ENCODE peak calls at places on chromosome 20, in eight cellular contexts. C is ovary, L is tibial nerve, D is stomach, F is K562, N is body of pancreas, P is breast epithelium, Y is A549. Q is an unnamed sample.

GRCh38 chr20:49608752-49609670 is 41.1 kb upstream of the PTGIS start:
- DNase-seq in F (peak), Y (peak), L (no peak), N (peak), P (no peak), D (peak), C (peak), Q (peak)

GRCh38 chr20:57573176-57573575 is 12.3 kb downstream of the PCK1 start:
- DNase-seq in D (no peak), P (no peak), C (no peak), N (no peak), F (no peak), L (no peak), Y (no peak), Q (no peak)

GRCh38 chr20:17650816-17651760 is 31.0 kb downstream of the RRBP1 start:
- DNase-seq in D (no peak), F (no peak), N (no peak), Y (no peak), L (no peak), P (no peak), C (no peak), Q (no peak)

GRCh38 chr20:11777861-11778570 is 139.7 kb upstream of the BTBD3 start:
- DNase-seq in L (no peak), C (no peak), F (no peak), N (no peak), Y (no peak), P (no peak), D (no peak), Q (no peak)

GRCh38 chr20:5918856-5919633 is 31.3 kb downstream of the TRMT6 start:
- DNase-seq in P (no peak), N (no peak), D (no peak), Y (peak), F (no peak), C (no peak), L (no peak), Q (no peak)

GRCh38 chr20:62740286-62741141 is 31.9 kb downstream of the NTSR1 start:
- DNase-seq in F (peak), Y (peak), N (no peak), C (peak), D (peak), P (no peak), L (no peak), Q (no peak)

GRCh38 chr20:46357030-46357514 is 48.8 kb upstream of the CDH22 start:
- DNase-seq in F (no peak), L (no peak), N (peak), P (no peak), C (peak), D (peak), Y (no peak), Q (no peak)

GRCh38 chr20:40956503-40956902 is 72.1 kb upstream of the TOP1 start:
- DNase-seq in P (peak), C (no peak), N (no peak), D (peak), F (no peak), Y (no peak), L (no peak), Q (no peak)

GRCh38 chr20:53779822-53780221 is 186.2 kb upstream of the ZNF217 start:
- DNase-seq in L (no peak), Y (no peak), F (no peak), N (no peak), D (no peak), C (no peak), P (no peak), Q (no peak)

GRCh38 chr20:37880726-37881591 is 22.0 kb upstream of the VSTM2L start:
- DNase-seq in N (peak), L (no peak), F (peak), C (peak), P (no peak), D (peak), Y (no peak), Q (peak)

GRCh38 chr20:52972190-52972937 is at the start of gene TSHZ2:
- DNase-seq in N (peak), P (peak), C (peak), D (peak), Y (peak), F (no peak), L (no peak), Q (no peak)

GRCh38 chr20:20410678-20411077 is 42.8 kb downstream of the INSM1 start:
- DNase-seq in C (peak), D (peak), P (no peak), Y (no peak), F (peak), L (no peak), N (peak), Q (peak)

GRCh38 chr20:2230671-2231488 is 64.9 kb upstream of the TGM3 start:
- DNase-seq in D (no peak), Y (no peak), F (no peak), C (no peak), P (no peak), L (no peak), N (no peak), Q (no peak)

GRCh38 chr20:38317422-38317821 is 13.5 kb downstream of the BPI start:
- DNase-seq in L (no peak), P (no peak), Y (no peak), D (no peak), C (no peak), F (no peak), N (no peak), Q (no peak)

GRCh38 chr20:13147971-13148370 is 73.1 kb upstream of the ISM1 start:
- DNase-seq in F (no peak), C (no peak), L (no peak), Y (no peak), P (no peak), N (no peak), D (no peak), Q (no peak)

GRCh38 chr20:59994697-59995122 is 36.5 kb downstream of the CDH26 start:
- DNase-seq in N (peak), D (peak), C (no peak), Y (peak), L (no peak), F (peak), P (peak), Q (no peak)

GRCh38 chr20:53938739-53939138 is 131.7 kb downstream of the BCAS1 start:
- DNase-seq in Y (no peak), D (no peak), L (no peak), F (no peak), C (no peak), P (no peak), N (no peak), Q (peak)

GRCh38 chr20:62943396-62943795 is 5.4 kb downstream of the GID8 start:
- DNase-seq in P (no peak), C (peak), F (no peak), L (no peak), D (no peak), N (no peak), Y (no peak), Q (no peak)

GRCh38 chr20:16260911-16261310 is 312.3 kb downstream of the KIF16B start:
- DNase-seq in P (no peak), C (no peak), L (no peak), N (no peak), Y (no peak), F (no peak), D (no peak), Q (no peak)

GRCh38 chr20:54152227-54153040 is 21.4 kb downstream of the CYP24A1 start:
- DNase-seq in N (no peak), L (no peak), F (no peak), D (no peak), P (peak), Y (peak), C (no peak), Q (no peak)

GRCh38 chr20:62753626-62754025 is 42.6 kb upstream of the MRGBP start:
- DNase-seq in D (no peak), C (no peak), L (no peak), N (peak), F (no peak), P (no peak), Y (no peak), Q (no peak)

GRCh38 chr20:37939701-37940151 is 36.8 kb downstream of the VSTM2L start:
- DNase-seq in D (peak), L (no peak), Y (no peak), F (no peak), C (no peak), N (no peak), P (no peak), Q (no peak)

DNA sequence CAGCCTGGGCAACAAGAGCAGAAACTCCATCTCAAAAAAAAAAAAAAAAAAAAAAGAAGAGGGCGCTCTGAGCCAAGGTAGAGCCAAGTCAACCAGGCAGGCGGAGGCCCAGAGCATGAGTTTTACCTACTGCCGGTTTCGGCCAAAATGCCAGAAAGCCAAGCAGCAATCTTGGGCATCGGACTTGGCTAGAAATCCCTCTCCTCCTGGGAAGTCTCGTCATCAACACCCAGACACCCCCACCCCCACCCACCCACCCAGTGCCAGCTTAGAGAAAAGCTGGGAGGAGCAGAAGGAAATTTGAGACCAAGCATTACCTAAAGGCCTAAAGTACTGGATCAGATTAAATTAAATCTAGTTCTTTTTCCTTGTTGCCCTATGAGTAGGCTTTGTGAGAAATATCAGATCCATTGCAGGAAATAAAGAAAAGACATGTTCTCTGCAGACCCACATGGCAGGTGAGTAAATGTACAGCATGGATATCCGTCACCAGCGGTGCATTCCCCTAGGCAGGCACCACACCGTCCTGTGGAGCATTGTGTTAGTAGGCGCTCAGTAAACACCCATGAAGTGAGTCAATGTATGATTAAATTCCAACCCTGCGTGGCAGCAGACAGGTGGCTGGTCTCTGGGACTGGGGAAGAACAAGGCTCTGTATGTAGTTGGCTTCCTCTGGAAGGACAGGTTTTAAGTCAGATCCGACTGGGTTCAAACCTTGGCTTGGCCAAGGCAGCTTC is 21.0 kb downstream of the RIPOR3 start:
- DNase-seq in N (peak), L (no peak), D (peak), F (no peak), P (no peak), C (no peak), Y (peak), Q (no peak)
- TF ChIP-seq POLR2A in N (no peak), L (no peak), D (no peak), F (no peak), P (no peak), C (no peak), Y (no peak), Q (no peak)

DNA sequence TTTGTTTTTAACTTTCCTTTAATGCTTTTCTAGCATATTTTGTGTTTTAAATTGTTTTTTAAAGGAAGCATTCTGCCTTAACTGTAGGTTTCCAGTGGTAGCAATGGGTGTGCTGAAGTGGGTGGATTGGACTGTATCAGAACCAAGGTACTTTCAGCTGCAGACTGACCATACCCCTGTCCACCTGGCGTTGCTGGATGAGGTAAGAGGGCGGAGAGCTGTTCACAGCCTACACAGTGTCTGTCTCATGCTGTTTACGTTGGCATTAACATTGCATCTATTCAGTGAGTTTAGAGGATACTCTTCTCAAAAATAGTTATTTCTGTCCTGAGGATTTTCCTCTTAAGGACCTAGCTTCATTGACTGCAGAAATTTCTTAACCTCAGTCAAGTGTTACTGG is 11.9 kb downstream of the NELFCD start:
- DNase-seq in Y (no peak), C (no peak), F (no peak), N (no peak), P (no peak), D (no peak), L (no peak), Q (no peak)
- TF ChIP-seq POLR2A in Y (no peak), C (no peak), F (no peak), N (no peak), P (no peak), D (no peak), L (no peak), Q (no peak)

DNA sequence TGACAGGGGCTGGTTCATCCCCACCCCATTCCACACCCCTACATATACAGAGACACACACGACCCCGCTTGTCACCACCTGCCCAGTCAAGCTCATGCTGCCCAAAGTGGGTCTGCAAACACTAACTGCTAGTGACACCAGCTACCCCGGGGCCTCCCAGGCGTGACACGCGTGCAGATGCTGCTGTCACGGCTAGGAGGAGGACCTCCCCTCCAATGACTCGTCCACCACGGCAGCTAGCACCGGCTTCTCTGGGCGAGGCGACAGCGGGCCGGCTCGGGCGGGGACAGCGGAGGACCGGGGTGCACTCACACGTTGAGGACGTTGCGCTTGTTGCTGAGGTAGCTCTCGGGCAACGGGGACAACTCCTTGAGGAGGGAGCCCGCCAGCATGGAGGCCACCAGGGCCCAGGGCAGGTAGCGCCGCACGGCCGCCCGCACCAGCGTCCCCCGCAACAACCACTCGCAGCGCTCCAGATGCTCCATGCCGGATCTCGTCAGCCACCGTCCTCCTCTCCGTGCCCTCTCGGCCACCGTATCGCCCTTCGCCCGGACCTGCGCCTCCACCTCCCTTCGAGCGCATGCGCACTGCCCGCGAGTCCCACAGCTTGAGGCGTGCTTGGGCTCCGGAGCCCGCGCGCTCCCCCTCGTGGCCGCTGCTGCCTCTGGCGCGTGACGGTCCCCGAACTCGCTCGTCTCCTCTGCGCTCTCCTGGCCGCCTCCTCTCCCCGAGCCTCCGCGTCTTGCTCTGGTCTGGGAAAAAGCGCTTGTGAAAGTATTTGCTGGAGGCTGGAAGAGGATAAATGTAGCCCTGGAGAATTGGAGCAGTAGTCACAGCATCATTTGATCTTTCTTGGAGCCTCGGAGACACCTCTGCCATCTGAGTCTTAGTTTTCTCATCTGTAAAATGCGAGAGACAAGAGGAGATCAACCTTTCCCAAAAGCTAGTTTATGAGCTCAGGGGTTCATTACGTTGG is at the start of gene FITM2:
- DNase-seq in Y (peak), C (peak), L (peak), D (peak), N (peak), F (peak), P (peak), Q (peak)
- TF ChIP-seq POLR2A in Y (peak), C (peak), L (no peak), D (no peak), N (peak), F (peak), P (peak), Q (peak)

GRCh38 chr20:25056601-25057233 is 1.2 kb downstream of the ACSS1 start:
- DNase-seq in F (no peak), L (no peak), C (no peak), D (peak), Y (no peak), N (no peak), P (no peak), Q (peak)

GRCh38 chr20:25055711-25056492 is 2.0 kb downstream of the ACSS1 start:
- DNase-seq in P (no peak), C (no peak), D (peak), F (peak), L (no peak), N (peak), Y (no peak), Q (peak)

GRCh38 chr20:25058051-25058796 is at the start of gene ACSS1:
- DNase-seq in L (peak), N (peak), C (peak), D (peak), Y (peak), P (peak), F (no peak), Q (peak)

GRCh38 chr20:25058797-25059486 is 1.0 kb upstream of the ACSS1 start:
- DNase-seq in Y (no peak), D (peak), C (no peak), F (no peak), L (no peak), N (peak), P (no peak), Q (peak)

DNA sequence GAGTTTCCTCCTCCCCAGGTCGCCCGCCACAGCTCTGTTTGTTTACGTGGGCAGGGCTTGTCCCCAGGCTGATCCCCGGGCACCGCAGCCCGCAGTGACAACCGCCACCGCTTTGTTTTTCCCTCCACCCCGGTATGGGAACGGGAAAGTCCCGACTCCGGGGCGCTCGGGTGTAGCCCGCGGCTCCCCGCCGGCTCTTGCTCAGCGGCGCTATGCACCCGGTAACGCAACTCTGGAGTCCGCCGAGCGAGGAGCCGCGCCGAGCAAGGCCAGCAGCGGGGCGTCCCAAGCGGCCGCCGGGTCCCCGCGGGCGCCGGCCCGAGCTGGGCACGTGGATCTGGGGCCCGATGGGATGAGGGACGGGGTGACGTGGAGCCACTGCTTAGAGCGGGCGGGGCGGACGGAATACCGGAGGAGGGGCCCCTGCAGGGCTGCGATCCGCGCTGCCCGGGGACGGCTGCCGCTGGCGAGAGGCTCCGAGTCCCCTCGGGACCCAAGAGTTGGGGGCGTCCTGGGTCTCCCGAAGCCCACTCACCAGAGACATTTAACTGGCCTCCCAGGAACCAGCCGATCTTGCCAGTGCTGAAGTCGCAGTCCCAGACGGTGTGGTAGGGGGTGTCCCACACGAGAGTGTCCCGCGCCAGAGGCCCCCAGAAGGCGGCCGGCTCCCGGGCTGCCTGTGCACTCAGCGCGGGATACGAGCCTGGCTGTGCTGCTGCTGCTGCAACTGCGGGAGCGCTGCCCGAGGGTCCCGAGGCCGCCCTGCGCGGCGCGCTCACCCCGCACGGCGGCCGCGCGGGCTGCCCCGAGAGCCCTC is 497 bp downstream of the ACSS1 start:
- DNase-seq in P (no peak), D (peak), Y (peak), N (peak), C (peak), L (peak), F (no peak), Q (peak)
- TF ChIP-seq POLR2A in P (peak), D (peak), Y (no peak), N (peak), C (peak), L (peak), F (no peak), Q (peak)

GRCh38 chr20:3874194-3874824 is 14.9 kb upstream of the PANK2 start:
- DNase-seq in F (no peak), L (no peak), P (no peak), Y (no peak), N (no peak), D (no peak), C (no peak), Q (no peak)

GRCh38 chr20:3873507-3873906 is 15.7 kb upstream of the PANK2 start:
- DNase-seq in F (no peak), D (no peak), Y (no peak), P (no peak), N (no peak), C (no peak), L (no peak), Q (no peak)

GRCh38 chr20:3871549-3872265 is 17.5 kb upstream of the PANK2 start:
- DNase-seq in P (no peak), N (no peak), Y (peak), C (no peak), D (no peak), F (no peak), L (no peak), Q (peak)

GRCh38 chr20:3876676-3877075 is 12.5 kb upstream of the PANK2 start:
- DNase-seq in P (no peak), F (no peak), N (no peak), Y (no peak), C (no peak), D (no peak), L (no peak), Q (no peak)

DNA sequence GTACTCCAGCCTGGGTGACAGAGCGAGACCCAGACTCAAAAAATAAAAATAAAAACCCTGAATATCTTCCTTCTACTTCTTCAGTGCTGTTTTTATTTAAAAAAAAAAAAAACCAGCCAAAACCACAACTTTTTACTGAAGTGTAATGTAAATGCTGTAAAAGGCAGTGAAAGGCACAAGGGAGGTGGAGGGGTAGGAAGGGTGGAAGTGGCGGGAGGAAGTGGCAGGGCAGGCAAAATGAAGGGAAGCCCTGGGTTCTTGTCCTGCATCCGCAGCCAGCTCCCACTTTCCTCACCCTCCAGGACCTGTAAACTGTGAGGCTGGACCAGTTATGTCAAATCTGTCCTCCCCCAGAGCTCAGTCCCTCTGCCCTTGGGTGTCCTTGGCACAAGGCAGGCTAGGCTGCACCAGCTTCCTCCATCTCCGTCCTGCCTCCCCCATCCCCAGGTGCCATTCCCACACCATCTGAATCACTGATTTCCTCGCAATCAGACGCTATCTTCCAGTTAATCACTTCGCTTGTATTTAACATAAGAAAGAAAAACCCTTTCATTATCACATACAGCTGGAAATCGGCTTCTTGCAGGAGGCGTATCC is 13.7 kb upstream of the PANK2 start:
- DNase-seq in N (no peak), C (no peak), L (no peak), F (no peak), P (no peak), Y (no peak), D (no peak), Q (no peak)
- TF ChIP-seq POLR2A in N (no peak), C (no peak), L (no peak), F (no peak), P (no peak), Y (no peak), D (no peak), Q (peak)